ENCODE peak calls at places on chromosomes 11 and 22, in eight cellular contexts. G is anterior cingulate cortex; S is T-helper 9 cell; J is AG08396; X is activated T-cell treated with anti-CD3 and anti-CD28 coated beads, Interleukin-2, amount 50 U/mL, for 24 hours; Q is neural crest cell; F is neural progenitor cell; D is T-helper 2 cell. A is an unnamed sample.

GRCh38 chr11:106998126-106998525 is 20.1 kb downstream of the GUCY1A2 start:
- DNase-seq in G (no peak), S (no peak), J (no peak), X (no peak), Q (no peak), F (no peak), D (no peak), A (peak; percentile 35)

GRCh38 chr11:126186708-126187481 is 24.6 kb downstream of the RPUSD4 start:
- DNase-seq in G (no peak), S (no peak), J (no peak), X (no peak), Q (no peak), F (peak; percentile 34), D (no peak), A (peak; percentile 17)

GRCh38 chr11:44563716-44564115 is 1.7 kb upstream of the CD82 start:
- DNase-seq in G (no peak), S (no peak), J (peak; percentile 17), X (no peak), Q (no peak), F (no peak), D (no peak), A (no peak)

GRCh38 chr11:26842883-26843282 is 121.0 kb upstream of the SLC5A12 start:
- DNase-seq in G (no peak), S (no peak), J (no peak), X (no peak), Q (no peak), F (no peak), D (no peak), A (no peak)

GRCh38 chr11:111932605-111932938 is 4.6 kb upstream of the DIXDC1 start:
- DNase-seq in G (no peak), S (no peak), J (no peak), X (no peak), Q (no peak), F (no peak), D (no peak), A (no peak)

GRCh38 chr22:47369020-47369419 is 606.6 kb downstream of the TBC1D22A start:
- DNase-seq in G (no peak), S (no peak), J (no peak), X (peak; percentile 8), Q (no peak), F (no peak), D (no peak), A (no peak)

GRCh38 chr11:100434821-100435641 is 252.1 kb upstream of the ARHGAP42 start:
- DNase-seq in G (no peak), S (no peak), J (no peak), X (no peak), Q (peak; percentile 3), F (peak; percentile 27), D (no peak), A (no peak)

GRCh38 chr22:46914916-46915894 is 152.8 kb downstream of the TBC1D22A start:
- DNase-seq in G (no peak), S (no peak), J (no peak), X (no peak), Q (no peak), F (no peak), D (no peak), A (no peak)

GRCh38 chr11:86800076-86800955 is at the start of gene PRSS23:
- DNase-seq in G (no peak), S (no peak), J (peak; percentile 89), X (peak; percentile 67), Q (peak; percentile 56), F (peak; percentile 92), D (peak; percentile 58), A (peak; percentile 68)

GRCh38 chr11:120244476-120244875 is 4.5 kb downstream of the POU2F3 start:
- DNase-seq in G (no peak), S (no peak), J (no peak), X (no peak), Q (no peak), F (no peak), D (no peak), A (no peak)

GRCh38 chr11:76270387-76270786 is 64.1 kb upstream of the WNT11 start:
- DNase-seq in G (no peak), S (no peak), J (no peak), X (no peak), Q (no peak), F (no peak), D (no peak), A (no peak)

GRCh38 chr11:110092577-110093406 is at the start of gene ZC3H12C:
- DNase-seq in G (peak; percentile 77), S (no peak), J (peak; percentile 91), X (peak; percentile 53), Q (peak; percentile 67), F (peak; percentile 92), D (peak; percentile 78), A (peak; percentile 95)

GRCh38 chr11:124837491-124837856 is 27.8 kb upstream of the ROBO3 start:
- DNase-seq in G (no peak), S (no peak), J (peak; percentile 79), X (no peak), Q (peak; percentile 16), F (peak; percentile 81), D (peak; percentile 54), A (peak; percentile 86)

GRCh38 chr11:12602421-12602820 is 71.8 kb upstream of the TEAD1 start:
- DNase-seq in G (no peak), S (no peak), J (no peak), X (no peak), Q (no peak), F (no peak), D (no peak), A (no peak)

GRCh38 chr22:38034884-38035529 is 22.2 kb upstream of the PICK1 start:
- DNase-seq in G (no peak), S (no peak), J (no peak), X (no peak), Q (no peak), F (no peak), D (no peak), A (no peak)

GRCh38 chr11:119236891-119237290 is 30.8 kb downstream of the CBL start:
- DNase-seq in G (no peak), S (no peak), J (peak; percentile 25), X (no peak), Q (no peak), F (no peak), D (no peak), A (no peak)

GRCh38 chr11:120703358-120704152 is 192.0 kb downstream of the GRIK4 start:
- DNase-seq in G (no peak), S (no peak), J (no peak), X (no peak), Q (no peak), F (no peak), D (no peak), A (no peak)

GRCh38 chr11:116535120-116535519 is 237.7 kb downstream of the BUD13 start:
- DNase-seq in G (no peak), S (no peak), J (no peak), X (no peak), Q (no peak), F (no peak), D (no peak), A (no peak)

GRCh38 chr22:24133187-24133965 is 47.9 kb upstream of the SUSD2 start:
- DNase-seq in G (no peak), S (peak; percentile 16), J (no peak), X (no peak), Q (no peak), F (no peak), D (no peak), A (peak; percentile 64)

GRCh38 chr11:86245369-86246292 is 1.1 kb downstream of the EED start:
- DNase-seq in G (no peak), S (peak; percentile 1), J (no peak), X (peak; percentile 50), Q (peak; percentile 8), F (peak; percentile 48), D (peak; percentile 56), A (peak; percentile 60)

GRCh38 chr11:110793556-110793955 is 81.3 kb upstream of the ARHGAP20 start:
- DNase-seq in G (no peak), S (no peak), J (no peak), X (no peak), Q (no peak), F (peak; percentile 52), D (no peak), A (peak; percentile 25)

GRCh38 chr22:20130739-20131592 is 638 bp upstream of the ZDHHC8 start:
- DNase-seq in G (peak; percentile 60), S (peak; percentile 77), J (peak; percentile 90), X (peak; percentile 88), Q (peak; percentile 63), F (peak; percentile 86), D (peak; percentile 81), A (peak; percentile 65)

GRCh38 chr11:68959465-68960298 is 21.1 kb downstream of the MRGPRD start:
- DNase-seq in G (no peak), S (no peak), J (no peak), X (no peak), Q (no peak), F (no peak), D (no peak), A (no peak)

GRCh38 chr22:29689872-29690213 is 30.0 kb upstream of the CABP7 start:
- DNase-seq in G (peak; percentile 44), S (peak; percentile 12), J (peak; percentile 75), X (peak; percentile 56), Q (peak; percentile 73), F (peak; percentile 84), D (peak; percentile 49), A (peak; percentile 78)

GRCh38 chr11:120334332-120334731 is 1.9 kb upstream of the ARHGEF12 start:
- DNase-seq in G (no peak), S (no peak), J (no peak), X (no peak), Q (no peak), F (no peak), D (no peak), A (no peak)

GRCh38 chr22:45807156-45807915 is 135.7 kb downstream of the ATXN10 start:
- DNase-seq in G (no peak), S (no peak), J (no peak), X (no peak), Q (no peak), F (no peak), D (no peak), A (no peak)